ENCODE peak calls at places on chromosomes 1 and 21, in nine cellular contexts. D is SW480; U is Right ventricle myocardium inferior; V is Caco-2; N is HTR-8/SVneo; H is T-helper 9 cell; W is heart right ventricle; K is progenitor cell of endocrine pancreas; T is activated naive CD8-positive, alpha-beta T cell treated with anti-CD3 and anti-CD28 coated beads, Interleukin-2, amount 50 U/mL, for 16 hours. S is an unnamed sample.

GRCh38 chr1:2493218-2493617 is 17.1 kb downstream of the PLCH2 start:
- DNase-seq in K (no peak), T (no peak), V (no peak), U (no peak), D (no peak), W (no peak), N (no peak), H (no peak), S (no peak)

GRCh38 chr1:108708726-108709660 is 3.7 kb upstream of the FNDC7 start:
- DNase-seq in H (peak; percentile 53), V (peak; percentile 15), K (no peak), W (no peak), D (no peak), U (no peak), T (peak; percentile 21), N (no peak), S (no peak)

GRCh38 chr1:29122987-29123870 is 474 bp downstream of the TMEM200B start:
- DNase-seq in K (peak; percentile 28), T (no peak), N (no peak), H (peak; percentile 14), U (no peak), V (peak; percentile 14), W (peak; percentile 40), D (no peak), S (no peak)

GRCh38 chr1:43973981-43974442 is 748 bp upstream of the ATP6V0B start:
- DNase-seq in W (no peak), T (no peak), D (peak; percentile 41), U (no peak), K (no peak), V (peak; percentile 19), N (no peak), H (no peak), S (no peak)

GRCh38 chr1:179745131-179745611 is 2.1 kb downstream of the FAM163A start:
- DNase-seq in W (no peak), T (no peak), D (no peak), H (no peak), N (no peak), V (no peak), U (no peak), K (no peak), S (no peak)

GRCh38 chr1:172778461-172779455 is 119.9 kb downstream of the FASLG start:
- DNase-seq in K (no peak), N (peak; percentile 4), H (no peak), W (no peak), U (no peak), D (no peak), T (no peak), V (no peak), S (peak; percentile 13)

GRCh38 chr1:53089478-53090226 is 27.6 kb downstream of the PODN start:
- DNase-seq in V (peak; percentile 60), N (no peak), U (peak; percentile 67), H (no peak), T (no peak), D (peak; percentile 36), K (no peak), W (no peak), S (no peak)

GRCh38 chr1:45960930-45961715 is 157.7 kb downstream of the MAST2 start:
- DNase-seq in K (no peak), W (no peak), H (no peak), V (no peak), T (no peak), U (no peak), D (no peak), N (no peak), S (no peak)

GRCh38 chr1:5311634-5312298 is 657.4 kb downstream of the AJAP1 start:
- DNase-seq in T (no peak), N (no peak), W (no peak), K (no peak), H (no peak), D (no peak), U (no peak), V (no peak), S (no peak)

GRCh38 chr1:55337801-55338447 is 122.8 kb upstream of the USP24 start:
- DNase-seq in H (no peak), K (no peak), U (no peak), V (peak; percentile 25), W (no peak), N (peak; percentile 48), T (no peak), D (peak; percentile 30), S (peak; percentile 50)

GRCh38 chr1:52209429-52209828 is 67.5 kb downstream of the ZFYVE9 start:
- DNase-seq in T (no peak), W (no peak), K (no peak), D (no peak), V (no peak), N (no peak), U (no peak), H (no peak), S (no peak)

GRCh38 chr1:1783320-1783719 is 5.0 kb upstream of the NADK start:
- DNase-seq in N (no peak), U (no peak), D (no peak), T (no peak), H (no peak), W (no peak), K (no peak), V (no peak), S (no peak)

GRCh38 chr21:44291936-44292811 is 6.5 kb downstream of the AIRE start:
- DNase-seq in H (no peak), T (no peak), N (no peak), K (no peak), W (peak; percentile 20), D (no peak), U (peak; percentile 55), V (no peak), S (no peak)

GRCh38 chr1:9506901-9507300 is 32.4 kb upstream of the SLC25A33 start:
- DNase-seq in W (no peak), V (no peak), U (no peak), D (no peak), K (no peak), T (no peak), H (no peak), N (no peak), S (no peak)

GRCh38 chr1:160859166-160859565 is 3.5 kb downstream of the CD244 start:
- DNase-seq in N (no peak), W (no peak), H (no peak), D (no peak), K (no peak), V (no peak), T (no peak), U (no peak), S (no peak)

GRCh38 chr1:156162430-156163037 is 9.1 kb downstream of the SEMA4A start:
- DNase-seq in U (no peak), H (no peak), V (no peak), D (no peak), W (peak; percentile 50), K (no peak), T (no peak), N (no peak), S (no peak)

GRCh38 chr1:26912147-26912490 is 1.7 kb downstream of the NR0B2 start:
- DNase-seq in H (no peak), N (no peak), T (no peak), W (no peak), U (no peak), K (no peak), V (no peak), D (no peak), S (no peak)

GRCh38 chr1:33586111-33586510 is 113.7 kb downstream of the ZSCAN20 start:
- DNase-seq in D (peak; percentile 16), K (no peak), N (peak; percentile 29), W (no peak), U (no peak), V (no peak), H (no peak), T (no peak), S (no peak)

GRCh38 chr1:181152892-181153633 is 64.6 kb downstream of the IER5 start:
- DNase-seq in W (peak; percentile 86), H (no peak), T (no peak), V (no peak), U (peak; percentile 93), N (no peak), D (no peak), K (no peak), S (no peak)

GRCh38 chr21:30620080-30620479 is 347 bp upstream of the KRTAP20-4 start:
- DNase-seq in N (no peak), V (no peak), K (no peak), T (no peak), U (no peak), D (no peak), H (no peak), W (no peak), S (no peak)

GRCh38 chr1:165885305-165885694 is 57.9 kb downstream of the UCK2 start:
- DNase-seq in N (no peak), U (no peak), H (no peak), K (no peak), W (no peak), D (no peak), T (no peak), V (no peak), S (no peak)

GRCh38 chr1:181149326-181150000 is 61.0 kb downstream of the IER5 start:
- DNase-seq in K (no peak), U (no peak), T (no peak), H (peak; percentile 62), V (no peak), D (no peak), N (no peak), W (no peak), S (no peak)

GRCh38 chr1:151945725-151946365 is 36.5 kb upstream of the THEM4 start:
- DNase-seq in D (peak; percentile 97), H (peak; percentile 77), W (peak; percentile 76), T (peak; percentile 4), V (peak; percentile 80), U (peak; percentile 93), K (no peak), N (peak; percentile 77), S (peak; percentile 99)

GRCh38 chr1:212520746-212521145 is 87.8 kb upstream of the ATF3 start:
- DNase-seq in W (no peak), N (no peak), K (no peak), H (no peak), U (no peak), V (no peak), D (no peak), T (no peak), S (no peak)

GRCh38 chr1:10068605-10069294 is 36.0 kb downstream of the UBE4B start:
- DNase-seq in T (no peak), V (no peak), D (no peak), K (no peak), W (no peak), U (no peak), H (no peak), N (no peak), S (no peak)